ENCODE peak calls at places on chromosomes 7 and 10, in six cellular contexts. S, X, R, A, K and I are unnamed samples.
A peak's percentile ranks its signal among the peaks of the same experiment; 100 is the strongest.

GRCh38 chr7:27735165-27735564 is 4.8 kb upstream of the TAX1BP1 start:
- DNase-seq in A (no peak), X (no peak), S (no peak), R (no peak), K (no peak), I (no peak)

GRCh38 chr7:1681581-1681980 is 11.5 kb downstream of the ELFN1 start:
- DNase-seq in S (no peak), R (no peak), X (no peak), K (no peak), A (no peak), I (no peak)

GRCh38 chr7:135367114-135367513 is 133.5 kb downstream of the STRA8 start:
- DNase-seq in S (no peak), R (no peak), X (no peak), K (no peak), A (no peak), I (no peak)

GRCh38 chr7:40706829-40707228 is 572.0 kb downstream of the SUGCT start:
- DNase-seq in S (no peak), X (no peak), A (no peak), K (no peak), R (no peak), I (no peak)

GRCh38 chr10:114297136-114297705 is 58.2 kb downstream of the VWA2 start:
- DNase-seq in X (no peak), R (no peak), K (no peak), A (no peak), S (no peak), I (no peak)

GRCh38 chr10:113562693-113563092 is 9.8 kb downstream of the HABP2 start:
- DNase-seq in K (no peak), A (no peak), S (no peak), R (no peak), X (no peak), I (no peak)

GRCh38 chr7:78905449-78905848 is 548.0 kb downstream of the MAGI2 start:
- DNase-seq in X (no peak), S (no peak), K (no peak), R (no peak), A (no peak), I (no peak)

GRCh38 chr10:114881462-114881861 is 56.5 kb upstream of the TRUB1 start:
- DNase-seq in R (no peak), K (no peak), A (no peak), S (no peak), X (no peak), I (peak; percentile 50)

GRCh38 chr7:630111-630511 is 96.4 kb upstream of the DNAAF5 start:
- DNase-seq in R (no peak), X (no peak), A (no peak), K (no peak), S (no peak), I (no peak)

GRCh38 chr7:100687740-100688592 is 6.1 kb downstream of the GIGYF1 start:
- DNase-seq in K (no peak), A (no peak), S (no peak), R (no peak), X (no peak), I (no peak)

GRCh38 chr7:155798673-155799439 is 13.4 kb downstream of the SHH start:
- DNase-seq in S (no peak), R (no peak), A (no peak), K (no peak), X (no peak), I (no peak)

GRCh38 chr7:80583901-80584300 is 54.5 kb upstream of the CD36 start:
- DNase-seq in R (no peak), K (no peak), X (no peak), S (no peak), A (no peak), I (no peak)

GRCh38 chr7:79531116-79531515 is 77.6 kb upstream of the MAGI2 start:
- DNase-seq in R (no peak), S (no peak), X (no peak), K (no peak), A (no peak), I (no peak)

GRCh38 chr10:50621981-50622496 is 1.7 kb downstream of the SGMS1 start:
- DNase-seq in K (peak; percentile 95), R (peak; percentile 35), A (peak; percentile 96), S (peak; percentile 43), X (peak; percentile 40), I (peak; percentile 74)

GRCh38 chr7:80837345-80837744 is 81.5 kb downstream of the SEMA3C start:
- DNase-seq in A (no peak), S (no peak), R (no peak), X (no peak), K (no peak), I (no peak)

GRCh38 chr10:129622736-129623135 is 155.7 kb downstream of the MGMT start:
- DNase-seq in S (no peak), R (no peak), X (no peak), K (no peak), A (no peak), I (no peak)

GRCh38 chr10:8235253-8236027 is 181.0 kb downstream of the GATA3 start:
- DNase-seq in K (no peak), A (no peak), X (no peak), R (no peak), S (no peak), I (no peak)

DNA sequence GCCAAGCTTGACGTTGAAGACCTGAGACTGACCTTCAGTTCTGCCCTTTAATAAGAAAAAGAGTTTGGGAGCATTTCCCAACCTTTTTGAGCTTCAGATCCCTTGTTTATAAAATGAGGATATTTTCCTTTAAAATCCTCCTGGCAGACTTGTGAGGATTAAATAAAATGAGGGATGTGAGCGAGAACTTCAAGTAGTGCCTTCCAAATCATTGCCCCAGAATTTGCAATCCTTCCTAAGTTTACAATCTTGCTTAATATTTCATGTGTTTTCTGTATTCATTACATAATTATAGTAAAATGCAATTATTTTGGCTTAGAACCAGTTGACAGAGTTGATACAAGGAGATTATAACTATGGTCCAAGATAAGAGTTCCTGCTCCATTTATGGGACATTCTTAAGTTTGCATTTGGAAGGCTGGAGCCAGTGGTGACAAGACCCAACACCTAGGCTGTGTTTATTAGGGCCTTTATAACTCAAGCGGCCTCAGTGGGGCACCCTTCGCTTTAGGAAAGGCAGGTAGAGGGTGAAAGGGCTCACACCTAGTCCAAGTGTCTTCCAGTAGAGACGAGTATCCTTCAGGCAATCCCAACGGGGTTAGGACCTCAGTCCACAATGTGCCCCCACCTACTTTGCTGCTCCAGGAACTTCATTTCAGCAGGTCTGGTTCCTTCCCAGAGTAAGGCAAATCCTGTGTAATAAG is 317.5 kb downstream of the WDR11 start:
- DNase-seq in R (no peak), A (no peak), X (no peak), K (no peak), S (no peak), I (no peak)
- TF ChIP-seq CTCF in R (no peak), A (no peak), X (no peak), K (no peak), S (no peak), I (no peak)

DNA sequence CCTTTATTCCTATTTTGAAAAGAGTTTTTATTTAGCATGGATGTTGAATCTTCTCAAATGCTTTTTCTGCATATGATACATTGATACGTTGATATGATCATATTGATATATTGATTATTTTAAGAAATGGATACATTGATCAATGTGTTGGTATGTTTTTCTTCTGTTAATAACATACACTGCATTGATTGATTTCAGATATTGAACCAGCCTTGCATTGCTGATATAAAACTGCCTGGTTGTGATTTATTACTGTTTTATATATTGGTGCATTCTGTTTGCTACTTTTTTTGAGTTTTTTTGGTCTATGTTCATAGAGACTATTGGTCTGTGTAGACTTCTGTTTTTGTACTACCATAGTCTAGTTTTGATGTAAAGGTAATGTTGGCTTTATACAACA is 26.8 kb upstream of the RABGEF1 start:
- DNase-seq in S (no peak), R (no peak), X (no peak), A (no peak), K (no peak), I (no peak)
- TF ChIP-seq CTCF in S (no peak), R (no peak), X (no peak), A (no peak), K (no peak), I (no peak)

GRCh38 chr10:63866747-63867140 is 345.5 kb downstream of the REEP3 start:
- DNase-seq in A (no peak), X (no peak), K (no peak), S (no peak), R (no peak), I (peak; percentile 5)
- TF ChIP-seq CTCF in A (no peak), X (peak; percentile 60), K (no peak), S (peak; percentile 50), R (peak; percentile 55), I (peak; percentile 38)

GRCh38 chr7:69769826-69770225 is 171.6 kb downstream of the AUTS2 start:
- DNase-seq in K (no peak), X (no peak), R (no peak), A (no peak), S (no peak), I (no peak)
- TF ChIP-seq CTCF in K (no peak), X (no peak), R (no peak), A (no peak), S (no peak), I (no peak)

DNA sequence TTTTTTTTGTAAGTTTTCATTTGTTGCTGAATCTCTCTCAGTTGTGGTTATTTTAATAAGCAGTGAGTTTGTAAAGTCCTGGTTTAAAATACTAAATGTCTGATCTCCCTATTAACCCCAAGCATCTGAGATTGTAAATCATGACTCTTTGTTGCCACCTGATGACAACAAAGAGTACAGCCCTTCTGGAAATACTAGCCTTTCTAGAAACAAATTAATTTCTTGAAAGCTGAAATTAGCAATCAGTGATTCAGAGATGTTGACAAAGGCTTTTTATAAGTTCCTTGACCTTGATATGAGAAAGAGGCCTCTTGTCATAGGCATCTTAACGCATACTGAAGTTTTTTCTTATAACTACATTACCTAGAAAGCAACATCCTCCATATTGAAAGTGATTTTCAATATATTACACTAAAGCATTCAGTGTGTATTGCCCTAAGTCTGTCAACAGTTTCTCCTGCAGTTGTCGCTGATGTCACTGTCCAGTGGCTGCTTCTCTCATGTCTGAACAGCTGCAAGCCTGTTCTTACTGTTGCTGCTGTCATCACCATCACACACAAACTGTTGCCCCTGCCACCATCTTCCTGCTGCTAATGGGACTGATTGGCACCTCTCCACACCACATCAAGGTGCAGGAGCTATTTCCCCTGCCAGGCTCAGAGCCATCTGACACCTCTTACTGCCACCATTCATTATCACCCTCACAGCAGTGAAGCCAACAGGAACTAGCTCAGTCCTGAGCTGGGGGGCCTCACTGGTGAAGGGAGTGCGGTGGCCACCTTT is 95.1 kb upstream of the LRGUK start:
- DNase-seq in K (peak; percentile 21), R (no peak), S (no peak), A (no peak), X (no peak), I (no peak)
- TF ChIP-seq CTCF in K (no peak), R (peak; percentile 38), S (peak; percentile 20), A (no peak), X (no peak), I (no peak)